ENCODE peak calls at places on chromosome 18, in nine cellular contexts. One of them, this sample, is unnamed.

GRCh38 chr18:72640552-72640951 is 96.4 kb upstream of the CBLN2 start:
- DNase-seq in amygdala: no peak
- DNase-seq in osteocyte: no peak
- DNase-seq in EH: no peak
- DNase-seq in cardiac fibroblast: no peak
- DNase-seq in uterus: no peak
- DNase-seq in neural crest cell: no peak
- DNase-seq in fibroblast of lung: no peak
- DNase-seq in germinal center: no peak
- DNase-seq in this sample: no peak

GRCh38 chr18:28086530-28087172 is 90.3 kb downstream of the CDH2 start:
- DNase-seq in amygdala: no peak
- DNase-seq in osteocyte: no peak
- DNase-seq in EH: peak
- DNase-seq in cardiac fibroblast: peak
- DNase-seq in uterus: no peak
- DNase-seq in neural crest cell: no peak
- DNase-seq in fibroblast of lung: peak
- DNase-seq in germinal center: no peak
- DNase-seq in this sample: peak

GRCh38 chr18:51561821-51562220 is 364.3 kb upstream of the MEX3C start:
- DNase-seq in amygdala: no peak
- DNase-seq in osteocyte: no peak
- DNase-seq in EH: no peak
- DNase-seq in cardiac fibroblast: peak
- DNase-seq in uterus: no peak
- DNase-seq in neural crest cell: no peak
- DNase-seq in fibroblast of lung: no peak
- DNase-seq in germinal center: no peak
- DNase-seq in this sample: no peak

GRCh38 chr18:79933765-79934164 is 17.7 kb downstream of the SLC66A2 start:
- DNase-seq in amygdala: no peak
- DNase-seq in osteocyte: no peak
- DNase-seq in EH: peak
- DNase-seq in cardiac fibroblast: peak
- DNase-seq in uterus: peak
- DNase-seq in neural crest cell: no peak
- DNase-seq in fibroblast of lung: no peak
- DNase-seq in germinal center: no peak
- DNase-seq in this sample: no peak

GRCh38 chr18:8818982-8819381 is 113.6 kb downstream of the MTCL1 start:
- DNase-seq in amygdala: no peak
- DNase-seq in osteocyte: no peak
- DNase-seq in EH: no peak
- DNase-seq in cardiac fibroblast: no peak
- DNase-seq in uterus: no peak
- DNase-seq in neural crest cell: no peak
- DNase-seq in fibroblast of lung: no peak
- DNase-seq in germinal center: no peak
- DNase-seq in this sample: no peak

GRCh38 chr18:5295231-5295920 is at the start of gene ZBTB14:
- DNase-seq in amygdala: no peak
- DNase-seq in osteocyte: peak
- DNase-seq in EH: no peak
- DNase-seq in cardiac fibroblast: peak
- DNase-seq in uterus: peak
- DNase-seq in neural crest cell: peak
- DNase-seq in fibroblast of lung: peak
- DNase-seq in germinal center: peak
- DNase-seq in this sample: peak

GRCh38 chr18:59208602-59209001 is 11.4 kb upstream of the GRP start:
- DNase-seq in amygdala: no peak
- DNase-seq in osteocyte: no peak
- DNase-seq in EH: no peak
- DNase-seq in cardiac fibroblast: no peak
- DNase-seq in uterus: no peak
- DNase-seq in neural crest cell: no peak
- DNase-seq in fibroblast of lung: no peak
- DNase-seq in germinal center: no peak
- DNase-seq in this sample: no peak

GRCh38 chr18:76958692-76959341 is 136.5 kb downstream of the ZNF236 start:
- DNase-seq in amygdala: no peak
- DNase-seq in osteocyte: no peak
- DNase-seq in EH: peak
- DNase-seq in cardiac fibroblast: peak
- DNase-seq in uterus: no peak
- DNase-seq in neural crest cell: no peak
- DNase-seq in fibroblast of lung: peak
- DNase-seq in germinal center: no peak
- DNase-seq in this sample: no peak

GRCh38 chr18:23231340-23232021 is 96.2 kb downstream of the CABLES1 start:
- DNase-seq in amygdala: no peak
- DNase-seq in osteocyte: no peak
- DNase-seq in EH: peak
- DNase-seq in cardiac fibroblast: peak
- DNase-seq in uterus: peak
- DNase-seq in neural crest cell: no peak
- DNase-seq in fibroblast of lung: peak
- DNase-seq in germinal center: peak
- DNase-seq in this sample: peak

GRCh38 chr18:39942702-39943101 is 2012.3 kb upstream of the PIK3C3 start:
- DNase-seq in amygdala: no peak
- DNase-seq in osteocyte: no peak
- DNase-seq in EH: no peak
- DNase-seq in cardiac fibroblast: no peak
- DNase-seq in uterus: no peak
- DNase-seq in neural crest cell: no peak
- DNase-seq in fibroblast of lung: no peak
- DNase-seq in germinal center: no peak
- DNase-seq in this sample: no peak

GRCh38 chr18:55415258-55415871 is 172.6 kb downstream of the TCF4 start:
- DNase-seq in amygdala: no peak
- DNase-seq in osteocyte: peak
- DNase-seq in EH: peak
- DNase-seq in cardiac fibroblast: peak
- DNase-seq in uterus: peak
- DNase-seq in neural crest cell: peak
- DNase-seq in fibroblast of lung: peak
- DNase-seq in germinal center: peak
- DNase-seq in this sample: peak

GRCh38 chr18:59921384-59921891 is 21.6 kb downstream of the PMAIP1 start:
- DNase-seq in amygdala: no peak
- DNase-seq in osteocyte: no peak
- DNase-seq in EH: no peak
- DNase-seq in cardiac fibroblast: no peak
- DNase-seq in uterus: no peak
- DNase-seq in neural crest cell: no peak
- DNase-seq in fibroblast of lung: no peak
- DNase-seq in germinal center: no peak
- DNase-seq in this sample: no peak

GRCh38 chr18:59512025-59512710 is 153.1 kb upstream of the LMAN1 start:
- DNase-seq in amygdala: no peak
- DNase-seq in osteocyte: no peak
- DNase-seq in EH: peak
- DNase-seq in cardiac fibroblast: no peak
- DNase-seq in uterus: no peak
- DNase-seq in neural crest cell: no peak
- DNase-seq in fibroblast of lung: no peak
- DNase-seq in germinal center: no peak
- DNase-seq in this sample: no peak

GRCh38 chr18:79797518-79798345 is at the start of gene KCNG2:
- DNase-seq in amygdala: no peak
- DNase-seq in osteocyte: no peak
- DNase-seq in EH: no peak
- DNase-seq in cardiac fibroblast: peak
- DNase-seq in uterus: no peak
- DNase-seq in neural crest cell: peak
- DNase-seq in fibroblast of lung: peak
- DNase-seq in germinal center: peak
- DNase-seq in this sample: no peak

GRCh38 chr18:79805926-79806487 is 8.3 kb downstream of the KCNG2 start:
- DNase-seq in amygdala: no peak
- DNase-seq in osteocyte: no peak
- DNase-seq in EH: no peak
- DNase-seq in cardiac fibroblast: no peak
- DNase-seq in uterus: no peak
- DNase-seq in neural crest cell: no peak
- DNase-seq in fibroblast of lung: no peak
- DNase-seq in germinal center: no peak
- DNase-seq in this sample: no peak

GRCh38 chr18:41871229-41872000 is 83.6 kb upstream of the PIK3C3 start:
- DNase-seq in amygdala: no peak
- DNase-seq in osteocyte: no peak
- DNase-seq in EH: peak
- DNase-seq in cardiac fibroblast: no peak
- DNase-seq in uterus: no peak
- DNase-seq in neural crest cell: no peak
- DNase-seq in fibroblast of lung: no peak
- DNase-seq in germinal center: no peak
- DNase-seq in this sample: no peak

GRCh38 chr18:59980052-59980668 is 80.4 kb downstream of the PMAIP1 start:
- DNase-seq in amygdala: no peak
- DNase-seq in osteocyte: no peak
- DNase-seq in EH: no peak
- DNase-seq in cardiac fibroblast: no peak
- DNase-seq in uterus: no peak
- DNase-seq in neural crest cell: no peak
- DNase-seq in fibroblast of lung: no peak
- DNase-seq in germinal center: no peak
- DNase-seq in this sample: no peak

GRCh38 chr18:28212060-28212459 is 35.1 kb upstream of the CDH2 start:
- DNase-seq in amygdala: no peak
- DNase-seq in osteocyte: no peak
- DNase-seq in EH: no peak
- DNase-seq in cardiac fibroblast: no peak
- DNase-seq in uterus: no peak
- DNase-seq in neural crest cell: no peak
- DNase-seq in fibroblast of lung: no peak
- DNase-seq in germinal center: no peak
- DNase-seq in this sample: no peak

GRCh38 chr18:36035253-36035652 is 32.1 kb downstream of the RPRD1A start:
- DNase-seq in amygdala: no peak
- DNase-seq in osteocyte: no peak
- DNase-seq in EH: peak
- DNase-seq in cardiac fibroblast: peak
- DNase-seq in uterus: no peak
- DNase-seq in neural crest cell: no peak
- DNase-seq in fibroblast of lung: no peak
- DNase-seq in germinal center: no peak
- DNase-seq in this sample: no peak

GRCh38 chr18:77464917-77465316 is 215.3 kb downstream of the GALR1 start:
- DNase-seq in amygdala: no peak
- DNase-seq in osteocyte: no peak
- DNase-seq in EH: no peak
- DNase-seq in cardiac fibroblast: no peak
- DNase-seq in uterus: no peak
- DNase-seq in neural crest cell: no peak
- DNase-seq in fibroblast of lung: no peak
- DNase-seq in germinal center: no peak
- DNase-seq in this sample: no peak

GRCh38 chr18:1092228-1092627 is 187.6 kb downstream of the ADCYAP1 start:
- DNase-seq in amygdala: no peak
- DNase-seq in osteocyte: no peak
- DNase-seq in EH: no peak
- DNase-seq in cardiac fibroblast: peak
- DNase-seq in uterus: no peak
- DNase-seq in neural crest cell: no peak
- DNase-seq in fibroblast of lung: no peak
- DNase-seq in germinal center: no peak
- DNase-seq in this sample: no peak

GRCh38 chr18:64253222-64253621 is 104.3 kb upstream of the LINC00305 start:
- DNase-seq in amygdala: no peak
- DNase-seq in osteocyte: no peak
- DNase-seq in EH: no peak
- DNase-seq in cardiac fibroblast: no peak
- DNase-seq in uterus: no peak
- DNase-seq in neural crest cell: no peak
- DNase-seq in fibroblast of lung: no peak
- DNase-seq in germinal center: no peak
- DNase-seq in this sample: no peak

GRCh38 chr18:42514522-42514921 is 559.5 kb downstream of the PIK3C3 start:
- DNase-seq in amygdala: no peak
- DNase-seq in osteocyte: no peak
- DNase-seq in EH: no peak
- DNase-seq in cardiac fibroblast: no peak
- DNase-seq in uterus: no peak
- DNase-seq in neural crest cell: no peak
- DNase-seq in fibroblast of lung: no peak
- DNase-seq in germinal center: no peak
- DNase-seq in this sample: no peak

GRCh38 chr18:34817636-34818035 is 107.5 kb downstream of the DTNA start:
- DNase-seq in amygdala: no peak
- DNase-seq in osteocyte: no peak
- DNase-seq in EH: no peak
- DNase-seq in cardiac fibroblast: no peak
- DNase-seq in uterus: no peak
- DNase-seq in neural crest cell: no peak
- DNase-seq in fibroblast of lung: no peak
- DNase-seq in germinal center: no peak
- DNase-seq in this sample: no peak

GRCh38 chr18:75478996-75479870 is 51.7 kb upstream of the SMIM21 start:
- DNase-seq in amygdala: no peak
- DNase-seq in osteocyte: no peak
- DNase-seq in EH: peak
- DNase-seq in cardiac fibroblast: peak
- DNase-seq in uterus: no peak
- DNase-seq in neural crest cell: no peak
- DNase-seq in fibroblast of lung: peak
- DNase-seq in germinal center: peak
- DNase-seq in this sample: peak

GRCh38 chr18:38575648-38576047 is 1010.0 kb upstream of the CELF4 start:
- DNase-seq in amygdala: no peak
- DNase-seq in osteocyte: no peak
- DNase-seq in EH: no peak
- DNase-seq in cardiac fibroblast: no peak
- DNase-seq in uterus: no peak
- DNase-seq in neural crest cell: no peak
- DNase-seq in fibroblast of lung: no peak
- DNase-seq in germinal center: no peak
- DNase-seq in this sample: no peak

GRCh38 chr18:51337406-51337805 is 139.9 kb upstream of the MEX3C start:
- DNase-seq in amygdala: no peak
- DNase-seq in osteocyte: no peak
- DNase-seq in EH: no peak
- DNase-seq in cardiac fibroblast: peak
- DNase-seq in uterus: no peak
- DNase-seq in neural crest cell: no peak
- DNase-seq in fibroblast of lung: no peak
- DNase-seq in germinal center: no peak
- DNase-seq in this sample: peak

GRCh38 chr18:58045265-58046086 is 1.4 kb downstream of the NEDD4L start:
- DNase-seq in amygdala: no peak
- DNase-seq in osteocyte: no peak
- DNase-seq in EH: peak
- DNase-seq in cardiac fibroblast: peak
- DNase-seq in uterus: peak
- DNase-seq in neural crest cell: peak
- DNase-seq in fibroblast of lung: no peak
- DNase-seq in germinal center: peak
- DNase-seq in this sample: peak

GRCh38 chr18:49628119-49628518 is 66.3 kb downstream of the LIPG start:
- DNase-seq in amygdala: no peak
- DNase-seq in osteocyte: no peak
- DNase-seq in EH: no peak
- DNase-seq in cardiac fibroblast: no peak
- DNase-seq in uterus: no peak
- DNase-seq in neural crest cell: no peak
- DNase-seq in fibroblast of lung: no peak
- DNase-seq in germinal center: no peak
- DNase-seq in this sample: no peak

GRCh38 chr18:76467371-76468190 is 27.5 kb downstream of the ZNF516 start:
- DNase-seq in amygdala: no peak
- DNase-seq in osteocyte: no peak
- DNase-seq in EH: peak
- DNase-seq in cardiac fibroblast: peak
- DNase-seq in uterus: peak
- DNase-seq in neural crest cell: no peak
- DNase-seq in fibroblast of lung: no peak
- DNase-seq in germinal center: no peak
- DNase-seq in this sample: no peak

GRCh38 chr18:21682276-21683051 is 22.1 kb downstream of the ABHD3 start:
- DNase-seq in amygdala: no peak
- DNase-seq in osteocyte: no peak
- DNase-seq in EH: peak
- DNase-seq in cardiac fibroblast: peak
- DNase-seq in uterus: no peak
- DNase-seq in neural crest cell: peak
- DNase-seq in fibroblast of lung: peak
- DNase-seq in germinal center: peak
- DNase-seq in this sample: no peak

This sample was measured in Karpas-422.